ENCODE peak calls at places on chromosome 14, in four cellular contexts. I, Z, C and V are unnamed samples.

GRCh38 chr14:58788655-58789054 is 150.9 kb downstream of the DACT1 start:
- DNase-seq in C (no peak), I (no peak), Z (no peak), V (no peak)

GRCh38 chr14:90426663-90427062 is 29.8 kb downstream of the CALM1 start:
- DNase-seq in C (no peak), I (no peak), Z (peak), V (no peak)

GRCh38 chr14:47678993-47679392 is 3.6 kb upstream of the MDGA2 start:
- DNase-seq in Z (no peak), C (no peak), I (no peak), V (no peak)

GRCh38 chr14:32129124-32129523 is 52.0 kb downstream of the ARHGAP5 start:
- DNase-seq in I (no peak), C (no peak), Z (no peak), V (no peak)

GRCh38 chr14:81504864-81505263 is 28.8 kb downstream of the SEL1L start:
- DNase-seq in C (no peak), Z (no peak), I (no peak), V (no peak)

GRCh38 chr14:33342299-33342974 is 403.8 kb downstream of the NPAS3 start:
- DNase-seq in C (no peak), Z (no peak), I (no peak), V (no peak)

GRCh38 chr14:88998027-88998426 is 173.6 kb downstream of the TTC8 start:
- DNase-seq in I (no peak), Z (no peak), C (no peak), V (no peak)

GRCh38 chr14:35335388-35336092 is 43.4 kb downstream of the PSMA6 start:
- DNase-seq in C (peak), I (no peak), Z (no peak), V (no peak)

GRCh38 chr14:60204104-60204842 is 39.1 kb upstream of the DHRS7 start:
- DNase-seq in I (peak), C (no peak), Z (no peak), V (no peak)

GRCh38 chr14:68730367-68730766 is 62.5 kb downstream of the ZFP36L1 start:
- DNase-seq in C (no peak), I (no peak), Z (no peak), V (no peak)

GRCh38 chr14:72060460-72060859 is 128.2 kb downstream of the RGS6 start:
- DNase-seq in I (no peak), Z (no peak), C (no peak), V (no peak)

GRCh38 chr14:55721353-55721752 is 141.3 kb downstream of the KTN1 start:
- DNase-seq in I (no peak), Z (no peak), C (no peak), V (peak)

GRCh38 chr14:68794856-68795601 is 2.2 kb upstream of the ZFP36L1 start:
- DNase-seq in C (no peak), I (no peak), Z (peak), V (no peak)

GRCh38 chr14:91649930-91650329 is 82.0 kb downstream of the CATSPERB start:
- DNase-seq in C (no peak), I (no peak), Z (peak), V (peak)

GRCh38 chr14:75144944-75145343 is 18.1 kb upstream of the NEK9 start:
- DNase-seq in I (no peak), Z (no peak), C (no peak), V (no peak)

GRCh38 chr14:87312138-87312537 is 680.8 kb downstream of the GALC start:
- DNase-seq in Z (no peak), C (no peak), I (no peak), V (no peak)

GRCh38 chr14:35808076-35808657 is 928 bp downstream of the RALGAPA1 start:
- DNase-seq in Z (peak), C (no peak), I (no peak), V (no peak)

GRCh38 chr14:64704145-64704742 is at the start of gene PLEKHG3:
- DNase-seq in Z (peak), I (no peak), C (peak), V (no peak)

GRCh38 chr14:54893151-54893760 is 9.4 kb downstream of the GCH1 start:
- DNase-seq in Z (peak), C (no peak), I (no peak), V (peak)

GRCh38 chr14:106657460-106657859 is 1131.1 kb downstream of the TMEM121 start:
- DNase-seq in I (no peak), C (no peak), Z (no peak), V (no peak)

GRCh38 chr14:68512088-68512487 is 280.8 kb downstream of the ZFP36L1 start:
- DNase-seq in C (no peak), Z (no peak), I (no peak), V (no peak)

GRCh38 chr14:51576899-51577298 is 74.8 kb upstream of the FRMD6 start:
- DNase-seq in C (no peak), Z (no peak), I (no peak), V (no peak)

GRCh38 chr14:96198430-96199133 is 6.1 kb upstream of the BDKRB2 start:
- DNase-seq in Z (no peak), C (no peak), I (no peak), V (no peak)

GRCh38 chr14:51094282-51094821 is 553 bp downstream of the TRIM9 start:
- DNase-seq in I (no peak), Z (no peak), C (peak), V (no peak)

GRCh38 chr14:57747036-57747435 is 118.9 kb downstream of the SLC35F4 start:
- DNase-seq in C (no peak), I (no peak), Z (no peak), V (peak)

GRCh38 chr14:92539875-92540274 is 26.3 kb downstream of the RIN3 start:
- DNase-seq in I (no peak), Z (no peak), C (no peak), V (no peak)

GRCh38 chr14:91858536-91859275 is 8.6 kb downstream of the TC2N start:
- DNase-seq in Z (peak), I (no peak), C (no peak), V (peak)

GRCh38 chr14:68199465-68200145 is 380.0 kb downstream of the RAD51B start:
- DNase-seq in Z (no peak), C (peak), I (no peak), V (no peak)

GRCh38 chr14:55122441-55122986 is 6.5 kb upstream of the LGALS3 start:
- DNase-seq in Z (no peak), C (no peak), I (no peak), V (no peak)

GRCh38 chr14:59631237-59631636 is 54.6 kb upstream of the CCDC175 start:
- DNase-seq in C (peak), Z (peak), I (no peak), V (no peak)

GRCh38 chr14:96586921-96587822 is 85.0 kb downstream of the PAPOLA start:
- DNase-seq in C (no peak), Z (no peak), I (no peak), V (no peak)

GRCh38 chr14:50225067-50225973 is 6.1 kb downstream of the SOS2 start:
- DNase-seq in Z (no peak), C (no peak), I (no peak), V (no peak)

GRCh38 chr14:92645841-92646478 is 102.5 kb downstream of the LGMN start:
- DNase-seq in I (no peak), C (no peak), Z (no peak), V (no peak)

GRCh38 chr14:49970474-49971147 is 77.7 kb downstream of the ARF6 start:
- DNase-seq in C (no peak), Z (peak), I (no peak), V (no peak)

GRCh38 chr14:68669644-68670343 is 123.1 kb downstream of the ZFP36L1 start:
- DNase-seq in Z (no peak), I (no peak), C (no peak), V (no peak)

GRCh38 chr14:69464829-69465228 is 19.7 kb upstream of the PLEKHD1 start:
- DNase-seq in I (no peak), C (no peak), Z (no peak), V (no peak)

GRCh38 chr14:102891556-102891955 is 30.9 kb upstream of the AMN start:
- DNase-seq in Z (no peak), C (no peak), I (no peak), V (no peak)

DNA sequence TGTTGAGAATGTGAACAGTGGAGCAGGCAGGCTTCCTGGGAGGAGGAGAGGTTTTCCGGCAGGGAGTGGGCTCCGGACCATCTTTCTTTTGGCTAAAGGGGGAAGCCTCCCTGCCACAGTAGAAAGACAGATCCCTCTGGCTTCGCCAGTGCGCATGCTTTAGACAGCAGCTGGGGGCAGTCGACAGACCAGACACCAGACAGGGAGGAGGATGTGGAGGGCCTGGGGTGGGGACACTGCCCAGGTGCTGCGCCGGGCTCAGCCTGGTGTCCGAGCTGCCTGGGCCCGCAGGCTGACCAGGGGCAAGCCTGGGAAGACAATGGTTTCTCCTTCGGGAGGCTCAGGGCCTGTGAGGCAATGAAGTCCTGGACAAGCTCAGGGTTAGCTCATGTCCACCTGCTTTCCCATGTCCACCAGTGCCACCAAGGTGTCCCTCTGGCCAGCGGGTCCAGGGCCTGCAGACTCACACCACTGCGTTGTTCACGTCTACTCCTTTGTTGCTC is 67.3 kb downstream of the PRIMA1 start:
- DNase-seq in C (no peak), I (no peak), Z (no peak), V (no peak)
- TF ChIP-seq EGR1 in C (no peak), I (no peak), Z (no peak), V (no peak)

GRCh38 chr14:23542261-23542660 is 9.3 kb downstream of the ZFHX2 start:
- DNase-seq in Z (no peak), C (no peak), I (no peak), V (no peak)

GRCh38 chr14:23543403-23543802 is 8.2 kb downstream of the ZFHX2 start:
- DNase-seq in C (no peak), Z (no peak), I (no peak), V (no peak)

GRCh38 chr14:23545740-23546411 is 5.7 kb downstream of the ZFHX2 start:
- DNase-seq in I (no peak), C (no peak), Z (no peak), V (no peak)

GRCh38 chr14:23546450-23547035 is 5.0 kb downstream of the ZFHX2 start:
- DNase-seq in Z (no peak), I (no peak), C (no peak), V (no peak)

DNA sequence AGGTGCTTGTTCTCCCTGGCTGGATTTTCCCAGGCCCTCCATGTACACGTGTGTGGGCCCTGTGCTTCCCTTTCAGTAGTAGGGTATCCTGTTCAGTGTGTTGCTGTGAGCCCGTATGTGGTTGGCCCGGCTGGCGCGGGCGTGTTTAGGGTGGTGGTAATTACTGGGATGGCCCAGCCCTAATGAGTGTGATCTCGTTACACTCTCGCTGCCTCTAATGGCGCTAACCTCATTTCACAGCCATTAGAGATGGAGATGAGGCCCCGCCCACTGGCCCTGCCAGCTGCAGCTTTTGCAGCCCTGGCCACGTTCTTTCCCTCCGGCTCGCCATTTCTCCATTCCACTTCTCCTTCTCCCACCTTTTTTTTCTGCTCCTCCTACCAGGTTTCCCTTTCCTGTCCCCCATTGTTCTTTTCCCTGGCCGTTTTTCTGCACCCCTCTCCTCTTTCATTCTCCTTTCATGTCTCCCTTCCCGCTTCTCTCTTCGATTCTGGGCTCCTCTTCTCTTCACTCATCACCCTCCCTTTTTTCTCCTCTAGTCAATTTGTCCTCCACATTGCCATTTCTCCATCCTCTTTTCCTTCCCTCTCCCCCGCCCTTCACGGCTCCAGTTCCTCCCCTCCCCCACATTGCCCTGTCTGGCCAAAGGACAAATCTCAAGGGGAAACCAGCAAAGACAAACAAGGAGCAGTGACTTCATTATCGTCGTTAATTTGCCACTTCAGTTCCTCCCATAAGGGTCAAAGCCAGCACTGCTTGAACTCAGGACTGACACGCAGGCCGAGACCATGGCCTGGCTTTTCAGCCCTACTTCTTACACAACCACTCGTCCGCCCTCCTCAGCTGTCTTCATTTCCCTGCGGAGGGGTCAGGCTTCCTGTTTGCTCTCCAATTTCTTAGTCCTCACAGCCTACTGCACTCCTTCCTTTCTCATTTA is 6.8 kb downstream of the ZFHX2 start:
- DNase-seq in Z (no peak), I (no peak), C (peak), V (no peak)
- H3K4me2 ChIP-seq in Z (peak), I (no peak), C (peak), V (no peak)

DNA sequence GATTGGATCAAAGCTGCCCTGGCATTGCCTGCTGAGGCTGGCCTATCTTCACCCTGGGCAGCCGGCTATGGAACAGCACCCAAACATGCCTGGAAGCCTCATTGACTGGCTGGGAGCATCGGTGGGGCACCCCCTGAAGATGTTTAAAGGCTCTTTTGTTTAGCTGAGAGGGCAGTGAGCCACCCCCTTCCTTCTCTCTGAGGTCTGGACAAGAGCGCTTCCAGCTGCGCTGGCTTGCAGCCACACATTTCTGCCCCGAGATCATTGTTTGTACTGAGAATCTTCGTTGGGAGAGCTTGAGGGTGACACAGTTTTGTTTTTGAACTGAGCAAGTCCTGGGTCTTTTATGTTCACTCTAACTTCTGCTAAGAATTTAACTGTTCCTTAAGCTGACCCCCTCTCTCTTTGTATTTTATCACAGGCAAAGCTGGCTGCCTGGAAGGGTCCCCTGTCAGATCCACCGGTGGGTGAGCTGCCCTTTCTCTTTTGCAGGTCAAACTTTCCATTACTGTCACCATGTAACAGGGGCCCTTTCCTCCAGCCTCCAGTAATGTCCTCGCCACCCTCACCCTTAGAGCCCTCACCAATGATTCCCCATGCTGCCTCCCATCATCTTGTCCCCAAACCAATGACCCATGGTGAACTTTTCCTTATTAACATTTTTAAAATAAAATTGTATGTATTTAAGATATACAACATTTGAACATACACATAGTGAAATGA is 212.2 kb downstream of the KIF26A start:
- DNase-seq in I (no peak), C (no peak), Z (no peak), V (no peak)
- TF ChIP-seq EGR1 in I (no peak), C (no peak), Z (no peak), V (no peak)

GRCh38 chr14:22464422-22465142 is 124.4 kb downstream of the DAD1 start:
- DNase-seq in Z (no peak), I (peak), C (no peak), V (no peak)
- H3K4me2 ChIP-seq in Z (no peak), I (peak), C (no peak), V (no peak)

GRCh38 chr14:65937079-65937803 is 524.7 kb downstream of the FUT8 start:
- DNase-seq in C (no peak), Z (no peak), I (no peak), V (no peak)
- TF ChIP-seq EGR1 in C (no peak), Z (no peak), I (no peak), V (no peak)

DNA sequence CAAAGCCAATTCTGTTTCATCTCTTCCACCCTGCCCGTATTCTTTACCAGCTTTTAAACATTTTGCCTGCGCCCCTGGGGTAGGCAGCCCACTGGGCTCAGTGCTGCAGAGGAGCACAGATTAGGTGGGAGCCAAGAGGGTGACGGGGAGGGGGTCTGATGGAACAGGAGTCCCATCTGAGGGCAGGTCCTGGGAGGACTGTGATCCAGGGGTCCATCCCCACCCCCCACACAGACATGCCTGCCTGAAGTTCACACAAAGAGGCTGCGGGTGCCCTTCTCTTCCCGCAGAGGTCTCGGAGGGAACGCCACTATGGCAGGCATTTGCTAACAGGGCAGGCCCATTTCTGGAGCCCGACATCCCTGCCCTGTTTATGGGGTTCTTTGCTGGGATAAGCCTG is 12.7 kb downstream of the VASH1 start:
- DNase-seq in C (no peak), Z (no peak), I (no peak), V (no peak)
- H3K4me2 ChIP-seq in C (no peak), Z (peak), I (no peak), V (peak)

DNA sequence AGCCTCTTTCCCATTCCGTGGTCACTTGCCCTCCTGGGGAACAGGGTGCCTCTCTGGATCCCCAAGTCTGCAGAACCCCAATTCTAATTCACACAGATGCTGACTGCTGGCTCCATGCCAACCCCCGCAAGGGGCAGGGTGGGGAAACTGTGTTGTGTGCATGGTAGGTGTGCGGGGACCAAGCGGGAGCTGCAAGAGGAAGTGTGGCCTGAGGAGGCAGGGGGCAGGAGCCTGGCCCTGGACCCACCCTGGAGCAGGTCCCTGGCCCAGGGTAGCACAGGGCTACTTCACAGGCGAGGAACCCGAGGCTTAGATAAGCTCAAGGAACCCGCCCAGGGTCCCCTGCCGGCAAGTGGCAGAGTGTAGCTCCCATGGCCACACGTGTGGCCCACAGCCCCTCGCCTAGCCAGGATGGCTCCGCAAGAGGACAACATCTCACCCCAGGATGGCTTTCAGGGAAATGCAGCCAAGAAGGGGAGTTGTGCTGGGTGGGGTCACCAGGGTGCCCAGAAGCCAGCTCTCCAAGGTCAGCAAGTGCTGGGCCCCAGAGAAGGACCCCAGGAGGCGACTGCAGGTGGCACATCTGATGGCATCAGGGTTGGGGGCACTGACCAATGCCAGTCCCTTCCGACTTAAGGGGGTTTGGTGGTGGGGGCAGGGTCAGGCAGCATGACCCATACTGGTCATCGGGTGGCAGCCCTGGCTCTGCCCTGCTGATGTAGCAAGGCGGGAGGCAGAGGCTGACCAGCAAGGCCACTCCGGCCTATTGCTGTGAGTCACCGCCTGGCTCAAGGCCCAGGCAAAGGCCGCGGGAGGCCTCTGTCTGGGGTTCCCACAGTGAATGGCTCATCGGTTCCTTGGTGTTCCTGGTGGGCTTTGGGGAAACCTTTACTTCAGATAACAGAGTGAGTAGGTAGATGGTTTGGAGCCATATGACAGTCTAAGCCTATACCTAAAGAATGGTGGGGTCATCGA is 37.3 kb upstream of the EML1 start:
- DNase-seq in C (no peak), Z (peak), I (no peak), V (no peak)
- TF ChIP-seq EGR1 in C (no peak), Z (no peak), I (no peak), V (no peak)

DNA sequence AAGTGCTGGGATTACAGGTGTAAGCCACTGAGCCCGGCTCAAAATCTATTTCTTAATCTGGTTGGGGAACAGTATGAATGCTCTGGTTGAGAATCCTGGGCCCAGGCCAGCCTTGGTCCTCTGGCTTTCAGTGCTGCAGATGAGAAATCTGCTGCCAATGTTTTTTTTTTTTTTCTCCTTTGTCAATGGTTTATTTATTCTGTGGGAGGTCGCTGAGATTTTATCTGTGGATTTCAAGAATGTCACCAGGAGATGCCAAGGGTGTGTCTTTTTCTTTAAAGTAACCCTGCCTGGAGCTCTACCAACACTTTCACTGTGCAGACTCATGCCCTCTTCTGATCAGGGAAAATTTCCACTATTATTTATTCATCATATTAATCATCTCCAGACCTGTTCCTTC is 3.6 kb downstream of the SLC25A29 start:
- DNase-seq in C (no peak), I (no peak), Z (no peak), V (no peak)
- H3K4me2 ChIP-seq in C (no peak), I (no peak), Z (no peak), V (no peak)